ENCODE peak calls at places on chromosomes 6 and 20, in seven cellular contexts. A, R, W, K, U, P and Y are unnamed samples.

GRCh38 chr6:106823058-106823457 is 151.5 kb downstream of the CD24 start:
- DNase-seq in P (no peak), U (no peak), R (no peak), A (no peak), K (no peak), W (no peak), Y (no peak)

GRCh38 chr20:37519508-37520416 is 1.3 kb upstream of the NNAT start:
- DNase-seq in U (no peak), A (no peak), W (no peak), K (no peak), R (no peak), P (peak), Y (no peak)

GRCh38 chr6:113858067-113858604 is 991 bp downstream of the MARCKS start:
- DNase-seq in R (peak), P (peak), U (no peak), A (no peak), W (peak), K (peak), Y (no peak)

GRCh38 chr20:5397418-5397817 is 80.7 kb upstream of the PROKR2 start:
- DNase-seq in R (no peak), K (no peak), A (no peak), W (no peak), U (no peak), P (no peak), Y (no peak)

GRCh38 chr6:4059115-4059777 is 19.7 kb downstream of the FAM217A start:
- DNase-seq in A (no peak), U (no peak), K (peak), P (peak), W (no peak), R (no peak), Y (no peak)

GRCh38 chr6:151448623-151449022 is 3.3 kb downstream of the RMND1 start:
- DNase-seq in A (no peak), P (no peak), U (no peak), K (no peak), W (no peak), R (no peak), Y (no peak)

GRCh38 chr6:3228791-3229565 is 1.5 kb upstream of the TUBB2B start:
- DNase-seq in W (no peak), A (no peak), R (no peak), U (no peak), K (no peak), P (no peak), Y (no peak)

GRCh38 chr20:59438201-59438600 is 137.8 kb downstream of the EDN3 start:
- DNase-seq in P (no peak), W (no peak), A (no peak), U (no peak), K (no peak), R (no peak), Y (no peak)

GRCh38 chr6:57434944-57435343 is 117.5 kb downstream of the PRIM2 start:
- DNase-seq in W (no peak), R (no peak), P (no peak), K (no peak), U (no peak), A (no peak), Y (no peak)

GRCh38 chr6:167855825-167856425 is 29.2 kb downstream of the AFDN start:
- DNase-seq in U (no peak), P (peak), R (no peak), K (peak), A (no peak), W (no peak), Y (no peak)

GRCh38 chr6:50380409-50381105 is 330.8 kb upstream of the DEFB112 start:
- DNase-seq in K (no peak), A (no peak), U (no peak), R (no peak), W (no peak), P (no peak), Y (no peak)

GRCh38 chr6:158010591-158011477 is 29.2 kb downstream of the SYNJ2 start:
- DNase-seq in P (no peak), W (no peak), U (no peak), R (peak), K (no peak), A (no peak), Y (peak)

GRCh38 chr6:36596359-36596758 is 2.2 kb downstream of the SRSF3 start:
- DNase-seq in R (no peak), P (no peak), W (no peak), A (no peak), K (no peak), U (no peak), Y (no peak)

GRCh38 chr6:31179042-31179386 is 8.5 kb upstream of the POU5F1 start:
- DNase-seq in W (no peak), K (no peak), P (no peak), R (no peak), A (no peak), U (no peak), Y (no peak)

GRCh38 chr6:127515234-127515793 is 3.8 kb downstream of the MTCL3 start:
- DNase-seq in W (no peak), K (peak), P (no peak), U (no peak), A (no peak), R (no peak), Y (no peak)
- TF ChIP-seq CTCF in W (no peak), K (peak), P (no peak), U (no peak), A (no peak), R (no peak), Y (peak)

GRCh38 chr20:16501236-16501635 is 72.0 kb downstream of the KIF16B start:
- DNase-seq in A (no peak), W (no peak), P (no peak), K (no peak), R (no peak), U (no peak), Y (no peak)

GRCh38 chr20:16500197-16500596 is 73.1 kb downstream of the KIF16B start:
- DNase-seq in R (no peak), P (no peak), W (no peak), K (no peak), A (no peak), U (no peak), Y (no peak)

DNA sequence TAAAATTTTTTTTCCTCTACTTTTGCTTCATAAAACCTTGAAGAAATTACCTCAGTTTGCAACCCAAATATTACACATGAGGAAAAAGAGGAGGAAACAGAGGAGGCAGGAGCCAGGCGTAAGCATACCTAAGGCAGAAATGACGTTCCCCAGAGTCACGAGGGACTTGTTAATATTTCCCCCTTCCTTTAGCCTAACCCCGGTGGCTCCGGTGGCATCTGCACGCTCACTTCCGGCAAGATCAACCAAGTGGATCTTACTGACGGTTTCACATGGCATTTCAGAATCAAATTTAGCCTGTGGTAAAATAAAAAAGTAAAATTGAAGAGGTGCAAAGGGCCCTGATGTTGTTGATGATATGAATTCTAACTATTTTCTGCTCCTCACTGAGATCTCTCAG is 67.4 kb downstream of the KIF16B start:
- DNase-seq in K (no peak), A (no peak), R (no peak), P (no peak), U (no peak), W (no peak), Y (no peak)
- TF ChIP-seq CTCF in K (no peak), A (no peak), R (no peak), P (no peak), U (no peak), W (no peak), Y (no peak)

GRCh38 chr6:12289655-12290489 is at the start of gene EDN1:
- DNase-seq in R (peak), A (peak), K (peak), U (peak), P (peak), W (peak), Y (peak)
- TF ChIP-seq CTCF in R (peak), A (no peak), K (peak), U (no peak), P (no peak), W (peak), Y (peak)

DNA sequence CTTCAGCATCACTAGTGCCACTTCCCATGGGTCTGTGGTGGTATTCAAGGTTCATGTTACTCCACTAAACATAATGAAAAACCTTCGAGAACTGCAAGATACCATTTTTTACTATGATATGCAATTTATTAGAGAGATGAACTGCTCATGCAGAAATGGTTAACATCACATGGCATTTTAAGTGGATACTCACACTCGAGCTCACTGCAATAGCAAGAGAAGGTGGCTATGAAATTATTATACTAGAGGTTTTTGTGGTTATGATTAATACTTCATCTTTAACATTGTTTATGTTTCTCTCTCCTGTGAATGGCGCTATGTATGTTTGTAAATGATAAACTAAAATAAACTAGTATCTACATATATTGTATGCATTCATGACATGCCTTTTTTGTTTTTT is 35.1 kb downstream of the SCAF8 start:
- DNase-seq in P (no peak), R (no peak), A (no peak), W (no peak), U (no peak), K (no peak), Y (no peak)
- TF ChIP-seq CTCF in P (no peak), R (no peak), A (no peak), W (no peak), U (no peak), K (no peak), Y (no peak)

GRCh38 chr6:5729813-5730212 is 276.9 kb downstream of the NRN1 start:
- DNase-seq in U (no peak), A (no peak), W (no peak), R (no peak), K (no peak), P (no peak), Y (no peak)
- TF ChIP-seq CTCF in U (no peak), A (no peak), W (no peak), R (no peak), K (no peak), P (no peak), Y (peak)

GRCh38 chr20:56949318-56949717 is 317.1 kb downstream of the BMP7 start:
- DNase-seq in W (no peak), K (no peak), A (no peak), P (no peak), R (no peak), U (no peak), Y (no peak)
- TF ChIP-seq CTCF in W (no peak), K (no peak), A (no peak), P (no peak), R (no peak), U (no peak), Y (no peak)

GRCh38 chr6:154267508-154268106 is 89.0 kb downstream of the IPCEF1 start:
- DNase-seq in U (no peak), W (no peak), R (no peak), K (no peak), A (no peak), P (no peak), Y (no peak)

GRCh38 chr6:154266560-154267134 is 90.0 kb downstream of the IPCEF1 start:
- DNase-seq in U (no peak), A (no peak), K (no peak), P (no peak), R (no peak), W (no peak), Y (no peak)

GRCh38 chr6:154258064-154258757 is 98.4 kb downstream of the IPCEF1 start:
- DNase-seq in P (no peak), A (no peak), W (no peak), K (no peak), R (no peak), U (no peak), Y (no peak)

GRCh38 chr6:154257074-154257473 is 99.5 kb downstream of the IPCEF1 start:
- DNase-seq in W (no peak), U (no peak), R (no peak), P (no peak), K (no peak), A (no peak), Y (no peak)

DNA sequence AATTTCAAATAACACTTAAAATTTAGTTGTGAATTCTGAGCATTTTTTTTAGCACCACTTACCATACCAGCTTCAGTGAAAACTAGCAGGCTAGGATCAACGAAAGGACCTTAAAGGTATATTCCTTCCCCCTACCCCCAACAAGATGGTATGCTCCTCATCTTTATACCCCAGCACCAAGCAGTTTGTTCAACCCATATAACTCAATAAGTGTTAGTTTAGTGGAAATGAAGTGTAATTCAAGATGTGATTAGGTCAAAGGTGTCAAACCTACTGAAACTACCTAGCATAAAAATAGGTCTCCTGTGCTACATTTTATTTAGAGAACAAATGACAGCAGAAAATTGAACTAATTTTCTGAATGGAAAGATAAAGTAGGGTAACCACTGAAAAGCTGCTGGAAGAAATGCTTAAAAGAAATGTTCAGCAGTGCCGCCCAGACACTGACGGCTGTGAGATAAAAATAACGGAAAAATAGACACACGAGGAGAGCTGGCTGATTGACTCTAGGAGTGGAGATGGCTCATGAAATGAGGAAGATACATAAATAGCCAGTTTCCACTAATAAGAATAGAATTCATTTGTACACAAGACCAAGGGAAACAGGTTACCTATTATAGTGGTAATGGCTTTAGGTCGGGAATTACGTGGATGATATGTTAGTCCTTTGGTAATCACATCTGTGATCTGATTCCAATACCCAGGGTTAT is 94.8 kb downstream of the IPCEF1 start:
- DNase-seq in K (no peak), A (no peak), W (no peak), U (no peak), R (no peak), P (no peak), Y (no peak)
- TF ChIP-seq CTCF in K (no peak), A (no peak), W (no peak), U (no peak), R (no peak), P (no peak), Y (no peak)

GRCh38 chr6:13561624-13562267 is 12.7 kb upstream of the SIRT5 start:
- DNase-seq in P (no peak), K (no peak), A (no peak), W (no peak), R (no peak), U (no peak), Y (no peak)
- TF ChIP-seq CTCF in P (no peak), K (no peak), A (no peak), W (no peak), R (no peak), U (no peak), Y (no peak)